ENCODE peak calls at places on chromosomes 5 and 9, in six cellular contexts. S is trophoblast cell, L is mesendoderm, O is neuronal stem cell, I is IMR-90, B is H9. R is an unnamed sample.

GRCh38 chr9:72579190-72579589 is 57.8 kb downstream of the TMC1 start:
- DNase-seq in L (no peak), I (peak), B (no peak), S (peak), O (no peak), R (peak)

GRCh38 chr5:90135979-90136378 is 273.6 kb downstream of the CETN3 start:
- DNase-seq in S (peak), B (peak), I (no peak), O (no peak), L (peak), R (no peak)

GRCh38 chr9:8571648-8572047 is 772.1 kb upstream of the DMAC1 start:
- DNase-seq in I (no peak), L (peak), S (no peak), B (no peak), O (no peak), R (no peak)

GRCh38 chr9:123414921-123415592 is 59.1 kb downstream of the CRB2 start:
- DNase-seq in I (no peak), O (no peak), L (no peak), S (no peak), B (no peak), R (no peak)

GRCh38 chr5:73447234-73448071 is 1.1 kb downstream of the FOXD1 start:
- DNase-seq in S (peak), L (peak), I (peak), O (no peak), B (peak), R (peak)

GRCh38 chr5:147675168-147675567 is 107.4 kb downstream of the JAKMIP2 start:
- DNase-seq in S (no peak), L (peak), O (no peak), I (no peak), B (no peak), R (no peak)

GRCh38 chr9:9498846-9499245 is 1114.0 kb downstream of the PTPRD start:
- DNase-seq in I (no peak), B (no peak), S (no peak), L (no peak), O (no peak), R (no peak)

GRCh38 chr5:145775411-145775810 is 59.7 kb downstream of the PRELID2 start:
- DNase-seq in I (peak), B (no peak), L (no peak), S (peak), O (no peak), R (peak)

GRCh38 chr5:79829260-79829659 is 139.6 kb downstream of the CMYA5 start:
- DNase-seq in O (no peak), I (no peak), B (peak), L (peak), S (peak), R (peak)

GRCh38 chr9:123679330-123679987 is 250.5 kb downstream of the DENND1A start:
- DNase-seq in O (no peak), L (no peak), S (no peak), I (peak), B (no peak), R (peak)

GRCh38 chr5:132501961-132502931 is 11.7 kb upstream of the IRF1 start:
- DNase-seq in I (peak), L (no peak), S (no peak), B (no peak), O (no peak), R (peak)

GRCh38 chr5:146051678-146052077 is 53.7 kb downstream of the PLAC8L1 start:
- DNase-seq in I (peak), S (no peak), B (no peak), L (peak), O (no peak), R (peak)

GRCh38 chr9:84966876-84967830 is 297.6 kb downstream of the NTRK2 start:
- DNase-seq in I (no peak), B (peak), S (no peak), O (no peak), L (peak), R (no peak)

GRCh38 chr5:125549322-125549871 is 803.0 kb upstream of the ZNF608 start:
- DNase-seq in L (no peak), B (no peak), S (no peak), I (peak), O (no peak), R (peak)

GRCh38 chr5:77946381-77947050 is 170.4 kb upstream of the TBCA start:
- DNase-seq in S (no peak), B (no peak), L (no peak), I (no peak), O (no peak), R (no peak)

GRCh38 chr5:112475747-112476435 is 56.8 kb upstream of the EPB41L4A start:
- DNase-seq in O (no peak), L (peak), I (no peak), B (no peak), S (peak), R (no peak)

GRCh38 chr5:3121813-3122212 is 370.3 kb upstream of the IRX2 start:
- DNase-seq in S (no peak), L (peak), B (no peak), O (no peak), I (no peak), R (no peak)
- H2BK120ac ChIP-seq in S (peak), L (no peak), B (no peak), O (no peak), I (no peak), R (no peak)

DNA sequence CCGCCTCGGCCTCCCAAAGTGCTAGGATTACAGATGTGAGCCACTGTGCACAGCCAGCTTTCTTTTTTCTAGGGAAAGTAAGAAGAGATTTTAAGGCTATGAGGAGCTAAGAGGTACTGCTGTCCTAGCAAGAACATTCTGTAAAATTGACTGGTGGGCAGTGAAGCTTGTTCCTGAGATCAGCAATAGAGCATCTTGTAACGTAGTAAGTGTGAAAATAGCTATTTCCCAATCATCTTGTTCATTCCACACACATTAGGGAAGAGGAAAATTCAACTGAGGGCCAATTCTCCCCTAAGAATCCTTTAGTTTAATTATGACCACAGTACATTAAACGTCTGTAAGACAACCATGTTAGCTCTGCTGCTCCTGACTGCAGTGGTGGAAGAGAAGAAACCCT is 246.3 kb downstream of the EFNA5 start:
- DNase-seq in I (no peak), L (peak), B (no peak), O (no peak), S (peak), R (peak)
- H3K4ac ChIP-seq in I (no peak), L (no peak), B (no peak), O (no peak), S (no peak), R (no peak)

GRCh38 chr9:28648723-28649122 is 1075.4 kb upstream of the C9orf72 start:
- DNase-seq in S (no peak), I (no peak), B (no peak), L (peak), O (no peak), R (no peak)

GRCh38 chr9:28651050-28651722 is 1077.9 kb upstream of the C9orf72 start:
- DNase-seq in L (no peak), I (no peak), B (no peak), S (no peak), O (no peak), R (no peak)

GRCh38 chr9:28650327-28650726 is 1077.0 kb upstream of the C9orf72 start:
- DNase-seq in S (no peak), B (peak), O (no peak), L (peak), I (no peak), R (no peak)
- H2BK120ac ChIP-seq in S (no peak), B (no peak), O (no peak), L (no peak), I (no peak), R (no peak)

DNA sequence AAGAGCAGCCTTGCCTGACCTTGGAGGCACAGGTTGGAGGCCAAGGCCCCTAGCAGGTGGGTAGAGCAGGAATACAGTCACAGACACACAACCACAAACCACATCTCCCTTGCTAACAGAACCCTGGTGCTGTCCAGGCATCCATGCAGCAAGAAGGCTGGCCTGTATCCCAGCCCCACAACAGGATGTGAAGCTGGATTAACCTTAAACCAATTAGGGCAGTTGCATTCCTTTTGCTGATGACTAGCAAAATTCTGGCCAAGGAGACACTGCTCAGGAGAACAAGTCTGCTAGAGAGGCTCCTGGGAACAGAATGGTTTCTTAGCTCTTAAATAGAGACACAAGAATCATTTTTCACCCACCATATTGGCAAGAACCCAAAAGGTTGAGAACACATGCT is 97.8 kb downstream of the C5orf15 start:
- DNase-seq in O (no peak), S (no peak), I (peak), B (no peak), L (peak), R (peak)
- H3K4ac ChIP-seq in O (no peak), S (no peak), I (no peak), B (no peak), L (no peak), R (no peak)

GRCh38 chr5:153520137-153520536 is 29.7 kb downstream of the GRIA1 start:
- DNase-seq in L (no peak), B (no peak), S (no peak), I (no peak), O (no peak), R (no peak)

GRCh38 chr5:153517105-153517700 is 26.7 kb downstream of the GRIA1 start:
- DNase-seq in I (no peak), L (no peak), B (peak), S (no peak), O (no peak), R (no peak)

GRCh38 chr5:153523196-153523595 is 32.7 kb downstream of the GRIA1 start:
- DNase-seq in L (no peak), I (peak), S (no peak), O (no peak), B (no peak), R (peak)

GRCh38 chr5:153523831-153524230 is 33.4 kb downstream of the GRIA1 start:
- DNase-seq in I (peak), L (no peak), O (no peak), S (peak), B (no peak), R (peak)

GRCh38 chr5:153520952-153521351 is 30.5 kb downstream of the GRIA1 start:
- DNase-seq in S (no peak), I (peak), B (no peak), O (no peak), L (peak), R (peak)
- H2BK120ac ChIP-seq in S (no peak), I (peak), B (no peak), O (no peak), L (no peak), R (no peak)

R was measured in mesenchymal stem cell.